ENCODE peak calls at places on chromosomes 16 and 17, in four cellular contexts. G, L, C and I are unnamed samples.

GRCh38 chr17:82614095-82614631 is 34.1 kb downstream of the WDR45B start:
- DNase-seq in G (no peak), L (no peak), C (no peak), I (no peak)

GRCh38 chr17:32569171-32570080 is 82.6 kb downstream of the CDK5R1 start:
- DNase-seq in G (no peak), L (peak; percentile 42), C (no peak), I (no peak)

GRCh38 chr16:76287466-76287865 is 10.3 kb downstream of the CNTNAP4 start:
- DNase-seq in G (no peak), L (no peak), C (no peak), I (no peak)

GRCh38 chr16:72500545-72500944 is 328.6 kb upstream of the PMFBP1 start:
- DNase-seq in G (no peak), L (no peak), C (no peak), I (no peak)

GRCh38 chr17:77558846-77559626 is 399.5 kb upstream of the TNRC6C start:
- DNase-seq in G (no peak), L (no peak), C (no peak), I (no peak)

GRCh38 chr17:13425390-13425789 is 176.3 kb downstream of the HS3ST3A1 start:
- DNase-seq in G (peak; percentile 57), L (no peak), C (no peak), I (no peak)

GRCh38 chr16:51157698-51158097 is 6.6 kb upstream of the SALL1 start:
- DNase-seq in G (no peak), L (no peak), C (no peak), I (no peak)

GRCh38 chr16:67246081-67246944 is 968 bp downstream of the FHOD1 start:
- DNase-seq in G (peak; percentile 88), L (peak; percentile 81), C (peak; percentile 89), I (no peak)

GRCh38 chr17:13751485-13751793 is 149.7 kb upstream of the HS3ST3A1 start:
- DNase-seq in G (peak; percentile 67), L (no peak), C (no peak), I (no peak)

GRCh38 chr17:19596869-19597268 is 51.7 kb upstream of the ALDH3A2 start:
- DNase-seq in G (no peak), L (no peak), C (no peak), I (no peak)

GRCh38 chr16:17084134-17084533 is 386.6 kb downstream of the XYLT1 start:
- DNase-seq in G (no peak), L (no peak), C (peak; percentile 54), I (no peak)